ENCODE peak calls at places on chromosomes 3 and 15, in four cellular contexts. L is tibial artery, J is brain microvascular endothelial cell, V is lower leg skin. Z is an unnamed sample.

GRCh38 chr3:99645277-99646106 is 7.1 kb downstream of the COL8A1 start:
- DNase-seq in V (peak), J (peak), L (no peak), Z (peak)

GRCh38 chr15:58551764-58552504 is 120.1 kb downstream of the LIPC start:
- DNase-seq in V (peak), J (peak), L (no peak), Z (peak)

GRCh38 chr3:62161306-62161705 is 212.0 kb downstream of the FEZF2 start:
- DNase-seq in L (no peak), J (peak), V (no peak), Z (peak)

GRCh38 chr3:134079761-134080160 is 50.0 kb upstream of the SLCO2A1 start:
- DNase-seq in J (no peak), V (no peak), L (no peak), Z (no peak)

GRCh38 chr3:100107227-100107626 is 7.1 kb downstream of the FILIP1L start:
- DNase-seq in V (no peak), J (no peak), L (no peak), Z (peak)

GRCh38 chr3:187025254-187025655 is 94.9 kb downstream of the ST6GAL1 start:
- DNase-seq in V (no peak), L (no peak), J (no peak), Z (no peak)

GRCh38 chr15:39472661-39473657 is 107.9 kb upstream of the THBS1 start:
- DNase-seq in L (peak), V (peak), J (peak), Z (peak)

GRCh38 chr3:72258786-72259185 is 473.8 kb upstream of the PROK2 start:
- DNase-seq in V (no peak), L (no peak), J (no peak), Z (no peak)

GRCh38 chr3:149958171-149958796 is 12.4 kb downstream of the PFN2 start:
- DNase-seq in V (no peak), L (no peak), J (no peak), Z (no peak)

GRCh38 chr3:26353052-26353451 is 269.5 kb upstream of the LRRC3B start:
- DNase-seq in V (no peak), L (no peak), J (no peak), Z (no peak)

GRCh38 chr15:42118650-42119531 is 24.5 kb upstream of the PLA2G4D start:
- DNase-seq in L (no peak), V (no peak), J (no peak), Z (no peak)

GRCh38 chr3:97957617-97958311 is 14.5 kb downstream of the RIOX2 start:
- DNase-seq in J (no peak), V (no peak), L (no peak), Z (no peak)

GRCh38 chr3:136733317-136733833 is 18.8 kb downstream of the STAG1 start:
- DNase-seq in L (no peak), V (no peak), J (no peak), Z (no peak)

GRCh38 chr3:136730595-136731273 is 21.4 kb downstream of the STAG1 start:
- DNase-seq in V (no peak), J (no peak), L (no peak), Z (no peak)

GRCh38 chr3:136731274-136731884 is 20.8 kb downstream of the STAG1 start:
- DNase-seq in L (no peak), J (no peak), V (no peak), Z (no peak)

GRCh38 chr3:136735103-136735502 is 17.1 kb downstream of the STAG1 start:
- DNase-seq in L (no peak), J (no peak), V (no peak), Z (no peak)

GRCh38 chr3:136734382-136735070 is 17.7 kb downstream of the STAG1 start:
- DNase-seq in L (no peak), V (no peak), J (no peak), Z (no peak)
- TF ChIP-seq CTCF in L (no peak), V (no peak), J (peak), Z (no peak)

GRCh38 chr3:184249412-184250166 is at the start of gene EEF1AKMT4:
- DNase-seq in L (peak), J (peak), V (peak), Z (peak)
- H3K4me3 ChIP-seq in L (peak), J (peak), V (peak), Z (peak)

DNA sequence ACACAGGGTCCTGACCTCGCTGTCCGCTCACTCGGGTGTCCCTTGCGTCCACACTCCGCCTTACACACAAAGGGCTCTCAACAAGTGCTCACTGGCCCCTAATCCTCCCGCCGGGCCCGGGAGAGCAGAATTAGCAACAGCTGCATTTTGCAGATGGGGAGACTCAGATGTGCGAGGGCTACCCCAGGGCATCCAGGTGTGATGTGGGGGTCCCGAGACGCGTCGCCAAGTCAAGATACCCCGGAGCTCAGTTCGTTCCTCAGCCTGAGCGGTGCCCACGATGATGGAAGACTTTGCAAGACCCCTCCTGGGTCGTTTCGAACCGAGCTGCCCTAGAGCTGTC is 14.9 kb upstream of the WNT7A start:
- DNase-seq in V (peak), L (no peak), J (no peak), Z (no peak)
- TF ChIP-seq CTCF in V (no peak), L (no peak), J (no peak), Z (no peak)

GRCh38 chr15:95639208-95639607 is 691.3 kb upstream of the NR2F2 start:
- DNase-seq in L (no peak), V (no peak), J (no peak), Z (no peak)

GRCh38 chr15:95635666-95636065 is 694.8 kb upstream of the NR2F2 start:
- DNase-seq in L (no peak), V (no peak), J (no peak), Z (no peak)

GRCh38 chr15:95630683-95631082 is 699.8 kb upstream of the NR2F2 start:
- DNase-seq in L (no peak), V (no peak), J (no peak), Z (no peak)

GRCh38 chr15:95636107-95636506 is 694.4 kb upstream of the NR2F2 start:
- DNase-seq in L (no peak), V (no peak), J (no peak), Z (no peak)
- H3K4me3 ChIP-seq in L (no peak), V (no peak), J (no peak), Z (no peak)

DNA sequence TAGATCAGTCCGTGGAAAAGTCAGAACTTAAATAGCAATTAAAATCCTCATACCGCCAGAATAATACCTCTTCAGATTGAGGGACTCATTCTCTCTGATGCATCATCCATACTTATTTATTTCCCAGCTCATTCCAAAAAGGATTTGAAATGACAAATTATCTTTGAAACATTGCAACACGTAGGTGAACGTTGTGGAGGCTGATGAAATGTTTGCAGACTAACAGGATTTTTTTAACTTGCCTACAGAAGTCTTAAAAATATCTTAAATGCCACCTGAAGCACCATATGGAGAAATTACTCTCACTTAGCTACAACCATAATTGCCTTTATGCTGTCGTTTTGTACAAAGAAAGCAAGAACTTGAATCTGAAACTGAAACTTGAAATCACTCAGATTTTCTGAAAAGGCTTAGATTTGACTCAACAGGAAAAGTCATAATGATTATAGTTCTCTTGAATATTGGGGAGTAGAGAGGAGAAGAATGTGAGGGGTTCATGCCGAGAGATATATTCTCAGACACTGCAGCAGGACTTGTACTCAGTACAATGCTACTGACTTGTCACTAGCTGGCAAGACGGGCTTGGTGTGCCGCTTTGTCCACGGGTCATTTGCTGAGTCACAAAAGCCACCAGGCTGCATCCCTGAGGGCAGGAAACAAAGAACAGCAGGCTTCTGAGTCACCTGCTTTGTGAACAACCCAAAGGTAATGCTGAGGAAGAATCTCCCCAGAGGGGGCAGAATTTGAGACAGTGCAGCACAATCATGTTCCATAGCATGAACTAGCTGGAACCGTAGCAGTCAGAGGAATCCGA is 7.1 kb upstream of the FMN1 start:
- DNase-seq in V (no peak), J (peak), L (no peak), Z (peak)
- TF ChIP-seq CTCF in V (no peak), J (peak), L (no peak), Z (peak)

DNA sequence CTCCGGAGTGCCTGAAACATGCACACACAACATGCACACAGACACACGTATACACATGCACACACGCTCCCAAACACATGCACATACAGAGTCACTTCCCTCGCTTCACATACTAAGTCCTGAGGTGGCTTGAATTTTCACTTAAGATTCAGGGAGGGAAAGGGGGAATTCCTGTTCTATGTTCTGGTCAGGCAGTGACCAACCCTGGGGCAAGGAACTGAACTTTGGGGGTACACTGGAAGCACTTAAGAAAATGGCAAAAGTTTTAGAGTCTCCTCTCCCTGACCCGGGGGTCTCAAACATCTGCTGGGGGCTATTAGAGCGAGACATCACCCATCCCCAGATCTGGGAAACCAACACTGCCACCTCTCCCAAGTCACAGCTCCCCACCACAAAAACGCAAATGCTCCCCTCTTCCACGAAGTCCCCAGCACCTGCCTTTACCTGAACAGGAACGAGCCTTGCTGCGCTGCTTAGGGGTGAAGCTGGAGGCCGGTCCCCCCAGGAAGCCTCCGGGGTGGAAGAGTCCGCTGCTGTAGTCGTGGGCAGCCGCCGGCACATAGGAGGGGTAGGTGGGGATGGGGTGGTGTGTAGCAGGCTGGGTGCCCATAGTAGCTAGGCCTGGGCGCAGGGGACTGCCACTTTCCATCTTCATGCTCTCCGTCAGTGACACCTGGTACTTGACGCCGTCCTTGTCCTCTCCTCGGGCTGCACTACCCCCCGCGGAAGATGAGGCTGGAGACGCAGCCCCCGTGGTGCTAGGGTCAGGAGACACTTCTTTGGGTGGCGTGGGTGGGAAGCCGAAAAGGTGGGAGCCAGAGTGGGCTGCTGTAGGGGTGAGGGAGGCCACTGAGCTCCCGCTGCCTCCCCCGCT is 7.5 kb downstream of the GATA2 start:
- DNase-seq in V (no peak), J (no peak), L (no peak), Z (no peak)
- H3K4me3 ChIP-seq in V (no peak), J (no peak), L (peak), Z (no peak)

GRCh38 chr3:65411367-65411766 is 627.4 kb downstream of the MAGI1 start:
- DNase-seq in L (no peak), J (no peak), V (no peak), Z (no peak)

GRCh38 chr3:65408531-65409181 is 630.1 kb downstream of the MAGI1 start:
- DNase-seq in V (no peak), L (no peak), J (no peak), Z (no peak)

DNA sequence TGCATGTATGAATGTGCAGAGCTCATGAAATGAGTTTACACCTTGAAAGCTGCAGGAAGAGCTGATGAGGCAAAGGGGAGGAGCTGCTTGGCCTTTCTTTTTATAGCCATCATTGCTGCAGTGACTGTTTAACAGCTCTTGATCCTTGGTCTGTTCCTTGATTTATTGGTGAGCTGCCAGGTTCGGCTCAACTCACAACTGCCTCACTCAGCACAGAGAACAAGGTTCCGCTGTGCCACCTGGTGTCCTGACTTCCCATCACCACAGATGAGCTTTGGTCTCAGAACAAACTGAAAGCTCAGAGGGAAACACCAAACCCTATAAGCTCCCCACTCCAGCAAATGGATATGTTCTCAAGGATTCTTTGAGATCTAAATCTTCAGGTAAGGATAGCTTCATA is 626.1 kb downstream of the MAGI1 start:
- DNase-seq in L (no peak), V (no peak), J (no peak), Z (no peak)
- TF ChIP-seq CTCF in L (no peak), V (no peak), J (no peak), Z (no peak)

GRCh38 chr15:96337991-96338771 is 7.7 kb downstream of the NR2F2 start:
- DNase-seq in V (no peak), J (no peak), L (no peak), Z (peak)
- H3K4me3 ChIP-seq in V (no peak), J (peak), L (peak), Z (peak)

GRCh38 chr3:146598486-146598885 is 6.7 kb downstream of the PLSCR5 start:
- DNase-seq in V (no peak), L (no peak), J (no peak), Z (no peak)

GRCh38 chr3:146590521-146590920 is 14.6 kb downstream of the PLSCR5 start:
- DNase-seq in V (no peak), J (no peak), L (no peak), Z (peak)

GRCh38 chr3:146589899-146590508 is 15.1 kb downstream of the PLSCR5 start:
- DNase-seq in J (peak), V (no peak), L (no peak), Z (peak)

GRCh38 chr3:146593776-146594175 is 11.4 kb downstream of the PLSCR5 start:
- DNase-seq in J (no peak), L (no peak), V (no peak), Z (no peak)

GRCh38 chr3:146594843-146595482 is 10.2 kb downstream of the PLSCR5 start:
- DNase-seq in V (no peak), L (no peak), J (no peak), Z (peak)
- TF ChIP-seq CTCF in V (no peak), L (peak), J (peak), Z (peak)

Z was measured in astrocyte of the spinal cord.